ENCODE peak calls at places on chromosome 21, in ten cellular contexts. One of them, this sample, is unnamed.

GRCh38 chr21:17607684-17608083 is 5.0 kb downstream of the BTG3 start:
- DNase-seq in upper lobe of right lung: no peak
- DNase-seq in CD4-positive, alpha-beta memory T cell: no peak
- DNase-seq in PC-3: no peak
- DNase-seq in left ventricle myocardium inferior: no peak
- DNase-seq in right cardiac atrium: no peak
- DNase-seq in stomach: no peak
- DNase-seq in HepG2: no peak
- DNase-seq in adipocyte: no peak
- DNase-seq in heart left ventricle: no peak
- DNase-seq in this sample: no peak

GRCh38 chr21:32477424-32477745 is 64.9 kb downstream of the EVA1C start:
- DNase-seq in stomach: no peak
- DNase-seq in heart left ventricle: no peak
- DNase-seq in adipocyte: no peak
- DNase-seq in upper lobe of right lung: no peak
- DNase-seq in CD4-positive, alpha-beta memory T cell: no peak
- DNase-seq in HepG2: no peak
- DNase-seq in left ventricle myocardium inferior: no peak
- DNase-seq in PC-3: no peak
- DNase-seq in right cardiac atrium: no peak
- DNase-seq in this sample: no peak

GRCh38 chr21:36694041-36694515 is 4.8 kb upstream of the SIM2 start:
- DNase-seq in left ventricle myocardium inferior: no peak
- DNase-seq in stomach: no peak
- DNase-seq in HepG2: no peak
- DNase-seq in PC-3: no peak
- DNase-seq in CD4-positive, alpha-beta memory T cell: no peak
- DNase-seq in adipocyte: no peak
- DNase-seq in heart left ventricle: no peak
- DNase-seq in upper lobe of right lung: no peak
- DNase-seq in right cardiac atrium: no peak
- DNase-seq in this sample: no peak

GRCh38 chr21:34877485-34878128 is 171.5 kb downstream of the RUNX1 start:
- DNase-seq in CD4-positive, alpha-beta memory T cell: no peak
- DNase-seq in left ventricle myocardium inferior: no peak
- DNase-seq in HepG2: no peak
- DNase-seq in heart left ventricle: no peak
- DNase-seq in stomach: peak; percentile 97
- DNase-seq in upper lobe of right lung: peak; percentile 88
- DNase-seq in adipocyte: no peak
- DNase-seq in PC-3: peak; percentile 94
- DNase-seq in right cardiac atrium: no peak
- DNase-seq in this sample: no peak

GRCh38 chr21:17828223-17828622 is 9.1 kb upstream of the C21orf91 start:
- DNase-seq in heart left ventricle: no peak
- DNase-seq in right cardiac atrium: no peak
- DNase-seq in adipocyte: peak; percentile 69
- DNase-seq in upper lobe of right lung: no peak
- DNase-seq in HepG2: no peak
- DNase-seq in CD4-positive, alpha-beta memory T cell: no peak
- DNase-seq in PC-3: no peak
- DNase-seq in stomach: no peak
- DNase-seq in left ventricle myocardium inferior: no peak
- DNase-seq in this sample: no peak

GRCh38 chr21:42456457-42456856 is 39.6 kb downstream of the RSPH1 start:
- DNase-seq in heart left ventricle: no peak
- DNase-seq in PC-3: peak; percentile 46
- DNase-seq in stomach: no peak
- DNase-seq in upper lobe of right lung: no peak
- DNase-seq in left ventricle myocardium inferior: no peak
- DNase-seq in HepG2: no peak
- DNase-seq in CD4-positive, alpha-beta memory T cell: peak; percentile 32
- DNase-seq in adipocyte: no peak
- DNase-seq in right cardiac atrium: no peak
- DNase-seq in this sample: no peak

GRCh38 chr21:29943885-29944284 is 4.1 kb upstream of the GRIK1 start:
- DNase-seq in CD4-positive, alpha-beta memory T cell: no peak
- DNase-seq in stomach: no peak
- DNase-seq in adipocyte: no peak
- DNase-seq in HepG2: no peak
- DNase-seq in right cardiac atrium: no peak
- DNase-seq in PC-3: peak; percentile 31
- DNase-seq in left ventricle myocardium inferior: no peak
- DNase-seq in upper lobe of right lung: no peak
- DNase-seq in heart left ventricle: no peak
- DNase-seq in this sample: no peak

GRCh38 chr21:36881223-36881622 is 85.2 kb downstream of the HLCS start:
- DNase-seq in right cardiac atrium: no peak
- DNase-seq in PC-3: no peak
- DNase-seq in heart left ventricle: no peak
- DNase-seq in CD4-positive, alpha-beta memory T cell: no peak
- DNase-seq in HepG2: no peak
- DNase-seq in adipocyte: peak; percentile 68
- DNase-seq in left ventricle myocardium inferior: no peak
- DNase-seq in stomach: no peak
- DNase-seq in upper lobe of right lung: no peak
- DNase-seq in this sample: no peak

GRCh38 chr21:31897311-31897710 is 24.5 kb downstream of the HUNK start:
- DNase-seq in adipocyte: no peak
- DNase-seq in CD4-positive, alpha-beta memory T cell: no peak
- DNase-seq in heart left ventricle: no peak
- DNase-seq in right cardiac atrium: no peak
- DNase-seq in upper lobe of right lung: no peak
- DNase-seq in HepG2: no peak
- DNase-seq in stomach: no peak
- DNase-seq in left ventricle myocardium inferior: no peak
- DNase-seq in PC-3: no peak
- DNase-seq in this sample: no peak

GRCh38 chr21:21200103-21200938 is 202.1 kb downstream of the NCAM2 start:
- DNase-seq in stomach: no peak
- DNase-seq in right cardiac atrium: peak; percentile 50
- DNase-seq in PC-3: peak; percentile 85
- DNase-seq in heart left ventricle: no peak
- DNase-seq in left ventricle myocardium inferior: peak; percentile 31
- DNase-seq in CD4-positive, alpha-beta memory T cell: no peak
- DNase-seq in adipocyte: peak; percentile 96
- DNase-seq in upper lobe of right lung: no peak
- DNase-seq in HepG2: no peak
- DNase-seq in this sample: peak; percentile 73

GRCh38 chr21:26982767-26983166 is 15.9 kb upstream of the ADAMTS5 start:
- DNase-seq in upper lobe of right lung: no peak
- DNase-seq in left ventricle myocardium inferior: no peak
- DNase-seq in adipocyte: peak; percentile 23
- DNase-seq in stomach: no peak
- DNase-seq in heart left ventricle: no peak
- DNase-seq in CD4-positive, alpha-beta memory T cell: no peak
- DNase-seq in PC-3: peak; percentile 75
- DNase-seq in right cardiac atrium: no peak
- DNase-seq in HepG2: no peak
- DNase-seq in this sample: no peak

GRCh38 chr21:27513016-27513415 is 546.1 kb upstream of the ADAMTS5 start:
- DNase-seq in CD4-positive, alpha-beta memory T cell: no peak
- DNase-seq in adipocyte: no peak
- DNase-seq in heart left ventricle: no peak
- DNase-seq in PC-3: no peak
- DNase-seq in HepG2: no peak
- DNase-seq in upper lobe of right lung: no peak
- DNase-seq in left ventricle myocardium inferior: no peak
- DNase-seq in stomach: no peak
- DNase-seq in right cardiac atrium: no peak
- DNase-seq in this sample: no peak

GRCh38 chr21:36039861-36040260 is 20.5 kb downstream of the SETD4 start:
- DNase-seq in stomach: no peak
- DNase-seq in PC-3: no peak
- DNase-seq in left ventricle myocardium inferior: no peak
- DNase-seq in heart left ventricle: no peak
- DNase-seq in CD4-positive, alpha-beta memory T cell: no peak
- DNase-seq in HepG2: no peak
- DNase-seq in adipocyte: no peak
- DNase-seq in upper lobe of right lung: no peak
- DNase-seq in right cardiac atrium: no peak
- DNase-seq in this sample: no peak

GRCh38 chr21:35046223-35046690 is 2.8 kb downstream of the RUNX1 start:
- DNase-seq in left ventricle myocardium inferior: no peak
- DNase-seq in stomach: no peak
- DNase-seq in upper lobe of right lung: no peak
- DNase-seq in right cardiac atrium: no peak
- DNase-seq in adipocyte: no peak
- DNase-seq in CD4-positive, alpha-beta memory T cell: no peak
- DNase-seq in heart left ventricle: no peak
- DNase-seq in PC-3: no peak
- DNase-seq in HepG2: no peak
- DNase-seq in this sample: no peak

GRCh38 chr21:35408401-35408800 is 359.3 kb upstream of the RUNX1 start:
- DNase-seq in left ventricle myocardium inferior: no peak
- DNase-seq in HepG2: no peak
- DNase-seq in adipocyte: peak; percentile 67
- DNase-seq in upper lobe of right lung: no peak
- DNase-seq in right cardiac atrium: no peak
- DNase-seq in CD4-positive, alpha-beta memory T cell: no peak
- DNase-seq in heart left ventricle: no peak
- DNase-seq in stomach: no peak
- DNase-seq in PC-3: no peak
- DNase-seq in this sample: no peak

GRCh38 chr21:35864039-35864438 is 196.3 kb downstream of the SETD4 start:
- DNase-seq in left ventricle myocardium inferior: no peak
- DNase-seq in upper lobe of right lung: no peak
- DNase-seq in right cardiac atrium: no peak
- DNase-seq in PC-3: no peak
- DNase-seq in adipocyte: no peak
- DNase-seq in heart left ventricle: no peak
- DNase-seq in HepG2: no peak
- DNase-seq in stomach: no peak
- DNase-seq in CD4-positive, alpha-beta memory T cell: no peak
- DNase-seq in this sample: no peak

GRCh38 chr21:40146201-40146890 is 279.1 kb downstream of the PCP4 start:
- DNase-seq in PC-3: peak; percentile 4
- DNase-seq in CD4-positive, alpha-beta memory T cell: no peak
- DNase-seq in adipocyte: peak; percentile 8
- DNase-seq in right cardiac atrium: no peak
- DNase-seq in upper lobe of right lung: no peak
- DNase-seq in heart left ventricle: no peak
- DNase-seq in HepG2: no peak
- DNase-seq in stomach: no peak
- DNase-seq in left ventricle myocardium inferior: no peak
- DNase-seq in this sample: no peak

GRCh38 chr21:25133939-25134338 is 473.3 kb downstream of the MRPL39 start:
- DNase-seq in upper lobe of right lung: no peak
- DNase-seq in CD4-positive, alpha-beta memory T cell: no peak
- DNase-seq in stomach: no peak
- DNase-seq in heart left ventricle: no peak
- DNase-seq in right cardiac atrium: no peak
- DNase-seq in left ventricle myocardium inferior: no peak
- DNase-seq in HepG2: no peak
- DNase-seq in adipocyte: no peak
- DNase-seq in PC-3: peak; percentile 14
- DNase-seq in this sample: no peak

DNA sequence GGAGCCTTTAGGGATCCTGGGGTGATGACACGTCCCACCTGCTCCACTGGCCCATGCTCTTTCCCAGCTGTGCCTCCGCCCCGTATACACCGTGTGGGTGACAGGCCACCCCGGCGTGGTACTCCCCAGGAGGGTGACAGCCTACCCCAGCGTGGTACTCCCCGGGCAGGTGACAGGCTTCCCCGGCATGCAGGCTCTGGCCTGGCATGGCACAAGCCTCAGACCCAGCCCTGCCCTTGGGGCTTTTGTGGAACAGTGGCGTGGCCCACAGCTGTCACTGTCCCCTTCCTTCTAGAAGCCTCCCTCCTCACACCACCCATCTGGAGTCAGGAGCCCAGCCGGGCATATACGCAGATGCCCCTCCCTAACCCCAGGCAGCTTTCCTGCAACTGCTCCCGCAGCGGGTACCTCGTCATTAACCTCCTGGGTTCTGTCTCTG is 4.7 kb upstream of the PFKL start:
- DNase-seq in left ventricle myocardium inferior: peak; percentile 65
- DNase-seq in stomach: no peak
- DNase-seq in PC-3: peak; percentile 5
- DNase-seq in CD4-positive, alpha-beta memory T cell: peak; percentile 17
- DNase-seq in upper lobe of right lung: no peak
- DNase-seq in right cardiac atrium: no peak
- DNase-seq in heart left ventricle: no peak
- DNase-seq in adipocyte: no peak
- DNase-seq in HepG2: no peak
- DNase-seq in this sample: peak; percentile 53
- H3K4me3 ChIP-seq in left ventricle myocardium inferior: peak overlapping the region; percentile 21
- H3K4me3 ChIP-seq in stomach: no peak overlapping the region
- H3K4me3 ChIP-seq in PC-3: no peak overlapping the region
- H3K4me3 ChIP-seq in CD4-positive, alpha-beta memory T cell: no peak overlapping the region
- H3K4me3 ChIP-seq in upper lobe of right lung: no peak overlapping the region
- H3K4me3 ChIP-seq in right cardiac atrium: no peak overlapping the region
- H3K4me3 ChIP-seq in heart left ventricle: no peak overlapping the region
- H3K4me3 ChIP-seq in adipocyte: no peak overlapping the region
- H3K4me3 ChIP-seq in HepG2: peak overlapping the region; percentile 61
- H3K4me3 ChIP-seq in this sample: no peak overlapping the region

GRCh38 chr21:38443110-38443509 is 55.2 kb downstream of the ERG start:
- DNase-seq in upper lobe of right lung: no peak
- DNase-seq in PC-3: no peak
- DNase-seq in left ventricle myocardium inferior: no peak
- DNase-seq in heart left ventricle: no peak
- DNase-seq in right cardiac atrium: peak; percentile 28
- DNase-seq in CD4-positive, alpha-beta memory T cell: no peak
- DNase-seq in stomach: no peak
- DNase-seq in HepG2: no peak
- DNase-seq in adipocyte: no peak
- DNase-seq in this sample: no peak
- H3K4me1 ChIP-seq in upper lobe of right lung: peaks cover 25% of the 10 kb centered on the region
- H3K4me1 ChIP-seq in PC-3: peaks cover 12% of the 10 kb centered on the region
- H3K4me1 ChIP-seq in left ventricle myocardium inferior: peaks cover 58% of the 10 kb centered on the region
- H3K4me1 ChIP-seq in heart left ventricle: peaks cover 43% of the 10 kb centered on the region
- H3K4me1 ChIP-seq in right cardiac atrium: peaks cover 8% of the 10 kb centered on the region
- H3K4me1 ChIP-seq in CD4-positive, alpha-beta memory T cell: no peaks in the 10 kb centered on the region
- H3K4me1 ChIP-seq in stomach: no peaks in the 10 kb centered on the region
- H3K4me1 ChIP-seq in HepG2: no peaks in the 10 kb centered on the region
- H3K4me1 ChIP-seq in adipocyte: peaks cover 14% of the 10 kb centered on the region
- H3K4me1 ChIP-seq in this sample: no peaks in the 10 kb centered on the region

GRCh38 chr21:46667191-46667734 is 31.8 kb downstream of the PRMT2 start:
- DNase-seq in adipocyte: peak; percentile 16
- DNase-seq in upper lobe of right lung: no peak
- DNase-seq in PC-3: peak; percentile 20
- DNase-seq in stomach: no peak
- DNase-seq in left ventricle myocardium inferior: no peak
- DNase-seq in HepG2: peak; percentile 16
- DNase-seq in heart left ventricle: no peak
- DNase-seq in CD4-positive, alpha-beta memory T cell: peak; percentile 11
- DNase-seq in right cardiac atrium: no peak
- DNase-seq in this sample: no peak
- H3K4me3 ChIP-seq in adipocyte: peak overlapping the region; percentile 83
- H3K4me3 ChIP-seq in upper lobe of right lung: peak overlapping the region; percentile 53
- H3K4me3 ChIP-seq in PC-3: peak overlapping the region; percentile 68
- H3K4me3 ChIP-seq in stomach: peak overlapping the region; percentile 33
- H3K4me3 ChIP-seq in left ventricle myocardium inferior: peak overlapping the region; percentile 64
- H3K4me3 ChIP-seq in HepG2: peak overlapping the region; percentile 87
- H3K4me3 ChIP-seq in heart left ventricle: peak overlapping the region; percentile 38
- H3K4me3 ChIP-seq in CD4-positive, alpha-beta memory T cell: peak overlapping the region; percentile 43
- H3K4me3 ChIP-seq in right cardiac atrium: peak overlapping the region; percentile 43
- H3K4me3 ChIP-seq in this sample: peak overlapping the region; percentile 22

DNA sequence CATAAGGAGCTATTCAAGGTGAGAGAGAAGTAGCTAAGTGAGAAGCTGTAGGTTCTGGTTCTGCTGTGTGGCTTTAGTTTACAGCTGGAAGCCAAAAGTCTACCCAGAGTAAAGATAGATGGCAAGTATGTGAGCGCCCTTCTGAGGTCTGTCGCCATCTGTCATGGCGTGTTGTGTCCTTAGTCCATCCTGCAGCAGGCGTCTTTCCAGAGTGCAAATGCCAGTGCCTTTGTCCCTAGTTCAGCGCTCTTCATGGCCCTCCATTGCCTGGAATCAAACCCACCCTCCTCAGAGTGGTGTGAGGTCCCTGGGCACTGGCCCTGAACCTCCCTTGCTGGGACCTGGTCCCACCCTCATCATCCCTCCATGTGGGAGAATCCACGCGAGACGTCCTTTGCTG is 96.6 kb downstream of the ADARB1 start:
- DNase-seq in CD4-positive, alpha-beta memory T cell: no peak
- DNase-seq in right cardiac atrium: no peak
- DNase-seq in heart left ventricle: no peak
- DNase-seq in HepG2: no peak
- DNase-seq in adipocyte: no peak
- DNase-seq in PC-3: no peak
- DNase-seq in left ventricle myocardium inferior: no peak
- DNase-seq in upper lobe of right lung: no peak
- DNase-seq in stomach: no peak
- DNase-seq in this sample: peak; percentile 29
- H3K4me1 ChIP-seq in CD4-positive, alpha-beta memory T cell: peaks cover 23% of the 10 kb centered on the region
- H3K4me1 ChIP-seq in right cardiac atrium: peaks cover 5% of the 10 kb centered on the region
- H3K4me1 ChIP-seq in heart left ventricle: peaks cover 4% of the 10 kb centered on the region
- H3K4me1 ChIP-seq in HepG2: no peaks in the 10 kb centered on the region
- H3K4me1 ChIP-seq in adipocyte: peaks cover 25% of the 10 kb centered on the region
- H3K4me1 ChIP-seq in PC-3: peaks cover 15% of the 10 kb centered on the region
- H3K4me1 ChIP-seq in left ventricle myocardium inferior: peaks cover 12% of the 10 kb centered on the region
- H3K4me1 ChIP-seq in upper lobe of right lung: peaks cover 17% of the 10 kb centered on the region
- H3K4me1 ChIP-seq in stomach: peaks cover 24% of the 10 kb centered on the region
- H3K4me1 ChIP-seq in this sample: peaks cover 4% of the 10 kb centered on the region

This sample was measured in aorta.